ENCODE peak calls at places on chromosomes 16 and 17, in nine cellular contexts. F, L, C, B, Z, S, R, J and T are unnamed samples.

GRCh38 chr16:75234856-75235696 is 16.3 kb downstream of the CTRB1 start:
- DNase-seq in C (no peak), Z (no peak), B (no peak), S (no peak), R (peak), F (no peak), L (no peak), J (no peak), T (no peak)

GRCh38 chr16:27382187-27382855 is 19.7 kb upstream of the IL21R start:
- DNase-seq in L (no peak), C (no peak), B (no peak), F (no peak), Z (no peak), S (no peak), J (no peak), R (no peak), T (no peak)

GRCh38 chr16:83348991-83349390 is 458.8 kb upstream of the HSBP1 start:
- DNase-seq in S (no peak), F (no peak), L (no peak), B (no peak), R (no peak), Z (no peak), C (no peak), J (no peak), T (no peak)

GRCh38 chr17:339193-340061 is 13.2 kb downstream of the RPH3AL start:
- DNase-seq in Z (no peak), R (no peak), J (no peak), F (no peak), L (no peak), C (no peak), S (no peak), B (no peak), T (no peak)

GRCh38 chr17:35684046-35684802 is 47.2 kb upstream of the RASL10B start:
- DNase-seq in C (no peak), L (no peak), F (no peak), B (no peak), Z (peak), S (peak), J (no peak), R (peak), T (peak)

GRCh38 chr17:1039511-1040215 is 42.7 kb downstream of the TIMM22 start:
- DNase-seq in F (no peak), C (peak), L (no peak), R (no peak), S (no peak), B (peak), J (no peak), Z (peak), T (peak)

GRCh38 chr16:8866884-8867482 is 1.8 kb downstream of the CARHSP1 start:
- DNase-seq in B (no peak), S (peak), R (peak), F (no peak), Z (no peak), J (no peak), L (no peak), C (no peak), T (no peak)

GRCh38 chr16:81645303-81645702 is 133.8 kb upstream of the PLCG2 start:
- DNase-seq in J (no peak), L (peak), F (no peak), R (peak), Z (peak), C (no peak), B (peak), S (peak), T (peak)

GRCh38 chr16:1708768-1709180 is 2.8 kb downstream of the MAPK8IP3 start:
- DNase-seq in Z (no peak), L (no peak), C (no peak), S (peak), F (peak), J (no peak), R (no peak), B (peak), T (no peak)

GRCh38 chr16:8962393-8963009 is 1.2 kb downstream of the USP7 start:
- DNase-seq in J (peak), F (peak), R (peak), L (no peak), C (no peak), B (no peak), Z (no peak), S (peak), T (no peak)

GRCh38 chr17:29136998-29137730 is 43.0 kb downstream of the MYO18A start:
- DNase-seq in F (no peak), Z (no peak), R (peak), S (peak), B (no peak), J (no peak), L (no peak), C (no peak), T (no peak)

GRCh38 chr17:31416503-31416923 is 25.0 kb downstream of the RAB11FIP4 start:
- DNase-seq in B (peak), J (no peak), S (no peak), Z (peak), C (no peak), L (no peak), R (no peak), F (no peak), T (peak)

GRCh38 chr17:8872705-8873426 is 5.4 kb upstream of the PIK3R6 start:
- DNase-seq in S (no peak), B (peak), L (no peak), R (no peak), J (no peak), Z (no peak), C (no peak), F (no peak), T (no peak)